ENCODE peak calls at places on chromosomes 12 and 14, in eight cellular contexts. U is hepatocyte; I is HS-27A; X is ELF-1; M is CD4-positive, alpha-beta T cell; F is mucosa of gallbladder; D is uterus; R is mesothelial cell of epicardium. W is an unnamed sample.

GRCh38 chr12:32125455-32126084 is 18.9 kb downstream of the BICD1 start:
- DNase-seq in U (no peak), I (no peak), X (no peak), M (no peak), F (no peak), D (no peak), R (no peak), W (no peak)

GRCh38 chr12:12714276-12715001 is 2.7 kb upstream of the CDKN1B start:
- DNase-seq in U (peak; percentile 58), I (no peak), X (peak; percentile 33), M (peak; percentile 55), F (no peak), D (no peak), R (no peak), W (no peak)

GRCh38 chr12:126936181-126936851 is 1330.7 kb upstream of the TMEM132C start:
- DNase-seq in U (no peak), I (no peak), X (no peak), M (no peak), F (peak; percentile 57), D (no peak), R (no peak), W (no peak)

GRCh38 chr12:48379784-48380183 is 29.1 kb upstream of the ZNF641 start:
- DNase-seq in U (no peak), I (no peak), X (no peak), M (no peak), F (no peak), D (no peak), R (no peak), W (no peak)

GRCh38 chr12:91133871-91134270 is 22.6 kb upstream of the LUM start:
- DNase-seq in U (no peak), I (peak; percentile 75), X (no peak), M (no peak), F (no peak), D (no peak), R (no peak), W (no peak)

GRCh38 chr14:35558680-35559079 is 24.7 kb downstream of the INSM2 start:
- DNase-seq in U (no peak), I (no peak), X (no peak), M (no peak), F (no peak), D (no peak), R (no peak), W (no peak)

GRCh38 chr12:98123186-98123585 is 392.2 kb upstream of the TMPO start:
- DNase-seq in U (peak; percentile 11), I (no peak), X (no peak), M (no peak), F (no peak), D (no peak), R (no peak), W (no peak)

GRCh38 chr12:104356231-104357115 is 52.9 kb downstream of the EID3 start:
- DNase-seq in U (no peak), I (no peak), X (no peak), M (no peak), F (no peak), D (no peak), R (no peak), W (no peak)

GRCh38 chr12:101697930-101698781 is 716 bp downstream of the CHPT1 start:
- DNase-seq in U (peak; percentile 68), I (peak; percentile 8), X (peak; percentile 52), M (no peak), F (peak; percentile 62), D (peak; percentile 59), R (no peak), W (no peak)

GRCh38 chr14:52391866-52392600 is 77.9 kb downstream of the PTGER2 start:
- DNase-seq in U (no peak), I (no peak), X (no peak), M (no peak), F (no peak), D (no peak), R (no peak), W (no peak)

GRCh38 chr14:95770777-95771176 is 56.9 kb upstream of the TCL1A start:
- DNase-seq in U (no peak), I (no peak), X (no peak), M (no peak), F (no peak), D (no peak), R (no peak), W (no peak)